ENCODE peak calls at places on chromosomes 2 and 18, in five cellular contexts. C, H, A, N and Q are unnamed samples.

GRCh38 chr18:23077493-23078256 is 57.6 kb upstream of the CABLES1 start:
- DNase-seq in A (peak; percentile 10), H (no peak), N (no peak), C (no peak), Q (no peak)

GRCh38 chr2:71562518-71562917 is 109.2 kb downstream of the DYSF start:
- DNase-seq in A (no peak), N (no peak), C (no peak), H (no peak), Q (no peak)

GRCh38 chr2:226652388-226652787 is 147.2 kb downstream of the IRS1 start:
- DNase-seq in H (no peak), A (no peak), N (no peak), C (no peak), Q (no peak)

GRCh38 chr2:151649966-151650365 is 84.3 kb downstream of the NEB start:
- DNase-seq in H (no peak), A (no peak), N (no peak), C (no peak), Q (no peak)

GRCh38 chr2:96591054-96591453 is 47.1 kb downstream of the KANSL3 start:
- DNase-seq in N (no peak), C (no peak), H (no peak), A (no peak), Q (no peak)

GRCh38 chr18:21831413-21831831 is 90.8 kb downstream of the MIB1 start:
- DNase-seq in C (no peak), N (no peak), A (no peak), H (no peak), Q (no peak)

GRCh38 chr2:100603945-100604633 is 41.3 kb downstream of the PDCL3 start:
- DNase-seq in A (no peak), C (no peak), N (no peak), H (no peak), Q (no peak)

GRCh38 chr18:3305354-3305762 is 43.4 kb downstream of the MYL12B start:
- DNase-seq in H (no peak), C (peak; percentile 20), N (no peak), A (no peak), Q (no peak)

GRCh38 chr2:18301421-18302139 is 258.9 kb downstream of the RDH14 start:
- DNase-seq in H (no peak), C (no peak), A (no peak), N (no peak), Q (no peak)

GRCh38 chr2:135829420-135829983 is 7.5 kb downstream of the LCT start:
- DNase-seq in H (no peak), A (peak; percentile 60), C (no peak), N (no peak), Q (peak; percentile 93)

GRCh38 chr18:13412901-13413300 is 194.3 kb downstream of the LDLRAD4 start:
- DNase-seq in H (no peak), C (no peak), N (no peak), A (no peak), Q (no peak)

GRCh38 chr18:30481871-30482270 is 560.7 kb downstream of the DSC3 start:
- DNase-seq in A (no peak), N (no peak), H (no peak), C (no peak), Q (no peak)

GRCh38 chr2:179606141-179606540 is 255.3 kb downstream of the ZNF385B start:
- DNase-seq in H (no peak), N (no peak), A (no peak), C (no peak), Q (no peak)